ENCODE peak calls at places on chromosomes 13 and 19, in eight cellular contexts. P is EL, G is NCI-H1436, M is heart left ventricle, S is dermis blood vessel endothelial cell, K is iris pigment epithelial cell, Q is left ventricle myocardium superior, F is adipocyte. L is an unnamed sample.
A peak's percentile ranks its signal among the peaks of the same experiment; 100 is the strongest.

GRCh38 chr13:34462843-34463242 is 479.2 kb upstream of the NBEA start:
- DNase-seq in P (peak; percentile 81), G (no peak), M (peak; percentile 32), S (peak; percentile 43), K (peak; percentile 36), Q (no peak), F (peak; percentile 48), L (no peak)

GRCh38 chr19:49829200-49829599 is 11.1 kb downstream of the MED25 start:
- DNase-seq in P (no peak), G (no peak), M (no peak), S (no peak), K (no peak), Q (no peak), F (no peak), L (no peak)

GRCh38 chr13:61286148-61286745 is 129.4 kb downstream of the PCDH20 start:
- DNase-seq in P (no peak), G (no peak), M (no peak), S (no peak), K (no peak), Q (no peak), F (no peak), L (no peak)

GRCh38 chr13:105333416-105333815 is 1202.0 kb downstream of the EFNB2 start:
- DNase-seq in P (peak; percentile 44), G (no peak), M (no peak), S (no peak), K (peak; percentile 68), Q (no peak), F (peak; percentile 51), L (no peak)

GRCh38 chr13:113023217-113023597 is 54.2 kb downstream of the MCF2L start:
- DNase-seq in P (no peak), G (no peak), M (peak; percentile 60), S (peak; percentile 64), K (peak; percentile 7), Q (no peak), F (no peak), L (no peak)

GRCh38 chr19:18496167-18496979 is 25.5 kb downstream of the ELL start:
- DNase-seq in P (peak; percentile 87), G (no peak), M (no peak), S (peak; percentile 32), K (peak; percentile 89), Q (peak; percentile 60), F (peak; percentile 38), L (no peak)

GRCh38 chr13:97113231-97114001 is 108.7 kb upstream of the MBNL2 start:
- DNase-seq in P (no peak), G (peak; percentile 61), M (no peak), S (no peak), K (no peak), Q (no peak), F (no peak), L (no peak)

GRCh38 chr19:44912854-44913253 is 1.6 kb upstream of the APOC1 start:
- DNase-seq in P (no peak), G (no peak), M (peak; percentile 54), S (no peak), K (no peak), Q (peak; percentile 45), F (no peak), L (no peak)

GRCh38 chr19:16611121-16611520 is 16.9 kb downstream of the MED26 start:
- DNase-seq in P (no peak), G (peak; percentile 12), M (no peak), S (no peak), K (no peak), Q (peak; percentile 23), F (no peak), L (no peak)

GRCh38 chr19:940591-941291 is 14.9 kb downstream of the ARID3A start:
- DNase-seq in P (peak; percentile 44), G (peak; percentile 61), M (peak; percentile 84), S (peak; percentile 72), K (no peak), Q (peak; percentile 86), F (no peak), L (peak; percentile 76)

GRCh38 chr13:80717834-80718233 is 376.9 kb upstream of the SPRY2 start:
- DNase-seq in P (no peak), G (no peak), M (no peak), S (no peak), K (no peak), Q (no peak), F (no peak), L (no peak)

GRCh38 chr19:6048348-6048747 is 62.0 kb downstream of the RFX2 start:
- DNase-seq in P (no peak), G (no peak), M (no peak), S (no peak), K (no peak), Q (no peak), F (no peak), L (peak; percentile 82)

GRCh38 chr19:17052439-17052838 is 22.8 kb downstream of the HAUS8 start:
- DNase-seq in P (peak; percentile 22), G (peak; percentile 17), M (peak; percentile 43), S (peak; percentile 73), K (peak; percentile 60), Q (no peak), F (peak; percentile 80), L (no peak)

GRCh38 chr19:38693380-38694223 is 46.2 kb downstream of the ACTN4 start:
- DNase-seq in P (peak; percentile 96), G (no peak), M (no peak), S (peak; percentile 81), K (peak; percentile 76), Q (peak; percentile 41), F (peak; percentile 65), L (no peak)

GRCh38 chr19:48271531-48272151 is 1.8 kb downstream of the ZNF114 start:
- DNase-seq in P (peak; percentile 68), G (peak; percentile 14), M (peak; percentile 49), S (peak; percentile 53), K (peak; percentile 39), Q (peak; percentile 61), F (peak; percentile 55), L (peak; percentile 88)

GRCh38 chr13:38685974-38686571 is 804 bp upstream of the FREM2 start:
- DNase-seq in P (peak; percentile 13), G (peak; percentile 21), M (no peak), S (no peak), K (no peak), Q (no peak), F (peak; percentile 55), L (no peak)

GRCh38 chr13:76225815-76226489 is 589.8 kb downstream of the LMO7 start:
- DNase-seq in P (no peak), G (no peak), M (peak; percentile 77), S (no peak), K (peak; percentile 57), Q (peak; percentile 59), F (peak; percentile 9), L (no peak)

GRCh38 chr19:18357041-18357440 is 16.6 kb downstream of the PGPEP1 start:
- DNase-seq in P (no peak), G (no peak), M (no peak), S (no peak), K (no peak), Q (no peak), F (no peak), L (no peak)

GRCh38 chr19:55212447-55212846 is 3.1 kb upstream of the PTPRH start:
- DNase-seq in P (no peak), G (no peak), M (no peak), S (peak; percentile 48), K (no peak), Q (no peak), F (no peak), L (no peak)

GRCh38 chr13:23921451-23921888 is 24.2 kb upstream of the C1QTNF9B start:
- DNase-seq in P (peak; percentile 60), G (peak; percentile 0), M (no peak), S (peak; percentile 68), K (peak; percentile 51), Q (no peak), F (peak; percentile 84), L (no peak)

GRCh38 chr19:5001547-5002131 is 32.7 kb downstream of the KDM4B start:
- DNase-seq in P (peak; percentile 66), G (no peak), M (peak; percentile 18), S (peak; percentile 77), K (peak; percentile 73), Q (no peak), F (peak; percentile 65), L (no peak)

GRCh38 chr19:28444371-28444770 is 768.6 kb downstream of the UQCRFS1 start:
- DNase-seq in P (no peak), G (no peak), M (no peak), S (no peak), K (no peak), Q (no peak), F (no peak), L (no peak)

GRCh38 chr13:77565635-77566034 is 30.1 kb downstream of the SCEL start:
- DNase-seq in P (peak; percentile 26), G (peak; percentile 63), M (no peak), S (peak; percentile 75), K (peak; percentile 52), Q (no peak), F (peak; percentile 75), L (no peak)

GRCh38 chr13:24127116-24127631 is 33.3 kb upstream of the SPATA13 start:
- DNase-seq in P (no peak), G (no peak), M (no peak), S (no peak), K (peak; percentile 28), Q (no peak), F (peak; percentile 32), L (no peak)

GRCh38 chr13:69644447-69644846 is 463.2 kb upstream of the ATXN8OS start:
- DNase-seq in P (no peak), G (no peak), M (no peak), S (no peak), K (no peak), Q (no peak), F (no peak), L (no peak)

GRCh38 chr19:16416996-16417395 is 54.8 kb downstream of the EPS15L1 start:
- DNase-seq in P (no peak), G (no peak), M (peak; percentile 22), S (no peak), K (no peak), Q (no peak), F (no peak), L (no peak)

GRCh38 chr19:47542030-47542475 is 27.2 kb upstream of the NAPA start:
- DNase-seq in P (peak; percentile 28), G (no peak), M (peak; percentile 47), S (no peak), K (peak; percentile 19), Q (peak; percentile 46), F (no peak), L (no peak)

GRCh38 chr19:10817291-10818038 is 18.5 kb downstream of the TMED1 start:
- DNase-seq in P (peak; percentile 98), G (no peak), M (peak; percentile 51), S (no peak), K (peak; percentile 95), Q (peak; percentile 69), F (peak; percentile 98), L (peak; percentile 93)

GRCh38 chr19:48999481-49000325 is 6.0 kb downstream of the RUVBL2 start:
- DNase-seq in P (peak; percentile 67), G (no peak), M (no peak), S (peak; percentile 87), K (peak; percentile 77), Q (peak; percentile 60), F (peak; percentile 82), L (peak; percentile 27)

GRCh38 chr19:38657633-38658222 is 10.3 kb downstream of the ACTN4 start:
- DNase-seq in P (peak; percentile 94), G (no peak), M (no peak), S (peak; percentile 56), K (peak; percentile 81), Q (no peak), F (peak; percentile 76), L (no peak)

GRCh38 chr19:10421240-10421948 is 1.1 kb downstream of the PDE4A start:
- DNase-seq in P (peak; percentile 5), G (no peak), M (no peak), S (no peak), K (no peak), Q (no peak), F (no peak), L (no peak)

GRCh38 chr19:13537454-13537853 is 31.2 kb upstream of the CACNA1A start:
- DNase-seq in P (no peak), G (peak; percentile 12), M (no peak), S (no peak), K (no peak), Q (no peak), F (no peak), L (no peak)

GRCh38 chr19:21084343-21084742 is 2.3 kb downstream of the ZNF714 start:
- DNase-seq in P (peak; percentile 71), G (no peak), M (no peak), S (peak; percentile 2), K (peak; percentile 78), Q (no peak), F (peak; percentile 35), L (no peak)

GRCh38 chr19:4414144-4414799 is 11.8 kb downstream of the CHAF1A start:
- DNase-seq in P (peak; percentile 45), G (no peak), M (no peak), S (no peak), K (peak; percentile 70), Q (no peak), F (peak; percentile 28), L (no peak)

L was measured in lower leg skin.